ENCODE peak calls at places on chromosomes 16 and 17, in seven cellular contexts. L is MM.1S, X is AG10803, D is neuronal stem cell, Q is mesenchymal stem cell, B is left ventricle myocardium inferior, W is A549. M is an unnamed sample.

GRCh38 chr17:44210342-44211192 is 8.9 kb downstream of the UBTF start:
- DNase-seq in B (peak), D (peak), X (peak), W (peak), Q (peak), L (peak), M (peak)

GRCh38 chr17:57004944-57005579 is 27.1 kb downstream of the SCPEP1 start:
- DNase-seq in D (no peak), L (peak), Q (no peak), B (no peak), W (peak), X (no peak), M (no peak)

GRCh38 chr17:9684955-9685621 is 39.8 kb downstream of the USP43 start:
- DNase-seq in L (no peak), X (no peak), B (no peak), D (no peak), W (peak), Q (no peak), M (peak)

GRCh38 chr17:41518789-41519449 is at the start of gene KRT15:
- DNase-seq in X (no peak), L (peak), Q (no peak), W (no peak), B (no peak), D (no peak), M (no peak)

GRCh38 chr17:7240375-7240774 is 1.1 kb upstream of the PHF23 start:
- DNase-seq in X (no peak), W (no peak), D (no peak), Q (no peak), B (no peak), L (no peak), M (no peak)

GRCh38 chr17:80035937-80036714 is at the start of gene CCDC40:
- DNase-seq in W (peak), D (peak), L (peak), B (peak), Q (peak), X (peak), M (peak)

GRCh38 chr16:31033709-31034492 is 543 bp downstream of the STX4 start:
- DNase-seq in D (peak), X (peak), B (peak), W (peak), Q (peak), L (peak), M (peak)

GRCh38 chr16:88782454-88783390 is 2.3 kb downstream of the PIEZO1 start:
- DNase-seq in X (peak), D (no peak), W (no peak), B (no peak), L (no peak), Q (peak), M (peak)

GRCh38 chr17:67636312-67636711 is 81.4 kb upstream of the NOL11 start:
- DNase-seq in Q (no peak), D (no peak), L (no peak), W (no peak), B (no peak), X (no peak), M (no peak)

GRCh38 chr17:55420067-55420775 is 1.4 kb downstream of the MMD start:
- DNase-seq in L (no peak), B (no peak), W (no peak), D (no peak), Q (no peak), X (no peak), M (no peak)

GRCh38 chr16:57373117-57373947 is 1.0 kb downstream of the CX3CL1 start:
- DNase-seq in L (no peak), B (no peak), D (no peak), X (no peak), Q (no peak), W (no peak), M (no peak)

GRCh38 chr16:57376313-57376818 is 4.1 kb downstream of the CX3CL1 start:
- DNase-seq in W (no peak), Q (no peak), X (no peak), L (no peak), B (no peak), D (no peak), M (no peak)

GRCh38 chr16:57374067-57374534 is 1.8 kb downstream of the CX3CL1 start:
- DNase-seq in B (no peak), W (no peak), L (no peak), D (no peak), X (no peak), Q (no peak), M (no peak)

GRCh38 chr16:57371494-57372371 is 557 bp upstream of the CX3CL1 start:
- DNase-seq in X (no peak), Q (no peak), L (no peak), W (no peak), B (no peak), D (peak), M (no peak)

GRCh38 chr16:57372372-57373116 is at the start of gene CX3CL1:
- DNase-seq in D (no peak), W (no peak), B (peak), L (no peak), X (peak), Q (peak), M (peak)
- H3K4me3 ChIP-seq in D (peak), W (no peak), B (peak), L (no peak), X (no peak), Q (peak), M (peak)

DNA sequence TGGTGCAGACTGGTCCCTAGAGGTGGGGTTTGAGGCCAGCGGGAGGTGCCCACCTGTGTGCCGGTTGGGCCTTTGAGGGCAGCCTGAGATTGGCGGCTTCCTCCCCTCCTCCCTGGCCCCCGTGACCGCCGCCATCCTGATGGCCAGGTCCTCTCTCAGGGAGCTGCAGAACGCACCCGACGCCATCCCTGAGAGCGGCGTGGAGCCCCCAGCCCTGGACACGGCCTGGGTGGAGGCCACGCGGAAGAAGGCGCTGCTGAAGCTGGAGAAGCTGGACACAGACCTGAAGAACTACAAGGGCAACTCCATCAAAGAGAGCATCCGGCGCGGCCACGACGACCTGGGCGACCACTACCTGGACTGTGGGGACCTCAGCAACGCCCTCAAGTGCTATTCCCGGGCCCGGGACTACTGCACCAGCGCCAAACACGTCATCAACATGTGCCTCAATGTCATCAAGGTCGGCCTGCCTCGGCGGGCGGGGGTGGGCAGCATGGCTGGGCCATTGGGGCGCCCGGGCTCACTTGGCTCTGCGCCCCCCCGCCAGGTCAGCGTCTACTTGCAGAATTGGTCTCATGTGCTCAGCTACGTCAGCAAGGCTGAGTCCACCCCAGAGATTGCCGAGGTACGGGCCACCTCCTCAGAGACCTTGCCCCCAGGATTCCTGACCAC is 2.8 kb downstream of the GPS1 start:
- DNase-seq in L (no peak), X (no peak), D (no peak), W (no peak), Q (no peak), B (no peak), M (no peak)
- H3K4me3 ChIP-seq in L (no peak), X (no peak), D (no peak), W (no peak), Q (no peak), B (no peak), M (no peak)

DNA sequence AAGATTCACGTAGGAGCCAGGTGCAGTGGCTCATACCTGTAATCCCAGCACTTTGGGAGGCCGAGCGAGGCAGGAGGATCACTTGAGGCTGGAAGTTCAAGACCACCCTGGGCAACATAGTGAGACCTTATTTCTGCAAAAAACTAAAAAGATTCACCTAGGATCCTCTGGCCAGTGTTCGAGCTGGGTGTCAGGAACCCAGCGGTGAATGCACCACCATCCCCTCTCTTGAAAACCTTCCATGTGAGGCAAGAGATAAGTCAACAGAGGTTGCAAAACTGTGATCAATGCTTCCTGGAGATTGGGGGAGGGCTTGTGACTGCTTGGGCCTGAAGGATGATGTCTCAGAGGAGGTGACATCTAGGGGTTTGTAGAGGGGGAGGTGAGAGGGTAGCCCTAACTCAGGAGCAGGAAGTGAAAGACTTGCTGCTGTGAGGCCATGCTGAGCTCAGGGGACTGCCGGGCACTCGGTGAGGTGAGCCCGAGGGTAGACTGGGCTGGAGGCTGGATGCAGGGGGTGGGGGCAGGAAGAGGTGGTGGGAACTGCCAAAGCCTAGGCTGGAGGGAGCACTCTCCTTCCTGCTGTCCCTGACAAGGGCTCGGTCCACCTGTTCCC is 11.7 kb downstream of the GJD3 start:
- DNase-seq in Q (no peak), L (no peak), W (peak), D (no peak), B (no peak), X (no peak), M (no peak)
- H3K4me3 ChIP-seq in Q (no peak), L (no peak), W (no peak), D (no peak), B (no peak), X (no peak), M (no peak)

GRCh38 chr17:81400939-81401726 is 5.9 kb downstream of the BAHCC1 start:
- DNase-seq in D (no peak), W (no peak), B (peak), Q (peak), L (no peak), X (peak), M (no peak)

GRCh38 chr17:81398855-81399451 is 3.7 kb downstream of the BAHCC1 start:
- DNase-seq in X (peak), B (no peak), W (peak), L (no peak), D (no peak), Q (peak), M (peak)

GRCh38 chr17:81401727-81402529 is 6.7 kb downstream of the BAHCC1 start:
- DNase-seq in D (no peak), X (peak), Q (peak), L (no peak), B (peak), W (peak), M (no peak)

GRCh38 chr17:81399481-81400153 is 4.4 kb downstream of the BAHCC1 start:
- DNase-seq in Q (peak), W (peak), D (no peak), L (no peak), X (no peak), B (peak), M (no peak)

DNA sequence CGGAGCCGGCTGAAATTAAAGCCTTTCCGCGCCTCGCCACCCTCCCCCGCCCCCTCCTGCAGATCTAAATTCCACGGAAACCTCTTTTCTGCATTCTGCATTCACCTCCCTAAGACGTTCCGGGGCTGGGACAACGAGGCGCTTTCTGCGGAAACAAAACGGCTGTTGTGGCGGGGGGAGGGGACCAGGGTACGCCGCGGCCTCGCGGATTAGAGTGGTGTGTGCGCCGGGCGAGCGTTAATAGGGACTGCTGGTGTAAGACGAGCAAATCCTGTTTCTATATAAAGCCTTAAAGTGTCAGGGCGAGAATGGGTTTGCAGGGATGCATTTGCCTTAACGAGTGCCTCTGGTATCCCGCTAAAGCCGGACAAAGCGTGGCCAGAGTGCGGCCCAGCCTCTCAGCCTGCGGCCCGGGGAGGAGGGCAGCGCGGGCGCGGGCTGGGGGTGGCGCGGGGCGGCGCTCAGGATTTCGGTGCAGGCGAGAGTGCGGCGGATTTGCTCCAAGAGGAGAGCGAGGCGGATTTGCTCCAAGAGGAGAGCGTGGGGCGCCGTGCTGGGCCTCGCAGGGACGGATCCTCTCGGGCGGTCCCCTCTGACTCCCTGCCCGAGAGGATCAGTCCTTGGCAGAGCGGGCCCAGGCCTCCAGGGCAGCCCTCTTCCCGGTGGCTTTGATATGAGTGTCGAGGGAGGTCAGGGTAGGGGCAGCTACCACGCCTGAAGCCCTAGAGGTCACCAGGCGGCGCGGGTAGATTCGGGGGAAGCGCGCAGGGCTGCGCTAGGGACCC is 5.1 kb downstream of the BAHCC1 start:
- DNase-seq in D (peak), B (peak), L (no peak), W (peak), X (peak), Q (peak), M (peak)
- H3K4me3 ChIP-seq in D (peak), B (peak), L (no peak), W (peak), X (peak), Q (peak), M (peak)

DNA sequence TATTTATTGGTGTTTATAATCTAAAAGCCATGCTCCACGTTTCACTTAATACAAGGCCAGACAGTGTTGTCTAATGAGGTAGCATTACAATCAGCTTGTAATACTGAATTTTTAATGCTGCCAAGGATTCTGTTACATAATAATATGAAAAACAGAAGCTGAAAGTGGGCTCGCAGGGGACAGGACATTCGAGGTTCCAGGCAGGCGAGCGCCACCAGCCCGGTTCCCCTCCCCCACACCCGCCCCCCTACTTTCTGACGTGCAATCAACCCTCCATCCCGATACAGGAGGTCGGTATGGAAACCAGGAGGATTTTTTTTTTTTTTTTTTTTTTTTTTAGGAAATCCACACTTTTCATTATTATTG is 6.2 kb upstream of the ZFHX3 start:
- DNase-seq in W (peak), B (no peak), X (no peak), L (no peak), D (no peak), Q (no peak), M (no peak)
- H3K4me3 ChIP-seq in W (peak), B (peak), X (no peak), L (no peak), D (no peak), Q (peak), M (no peak)

GRCh38 chr16:90020260-90020837 is 1.1 kb upstream of the DBNDD1 start:
- DNase-seq in W (no peak), X (no peak), D (no peak), B (no peak), Q (no peak), L (no peak), M (peak)
- H3K4me3 ChIP-seq in W (peak), X (no peak), D (peak), B (peak), Q (peak), L (peak), M (peak)

GRCh38 chr16:1155353-1156110 is 2.6 kb downstream of the CACNA1H start:
- DNase-seq in X (no peak), W (peak), D (no peak), B (no peak), Q (no peak), L (no peak), M (no peak)
- H3K4me3 ChIP-seq in X (no peak), W (peak), D (no peak), B (peak), Q (no peak), L (no peak), M (no peak)